ENCODE peak calls at places on chromosomes 11 and 22, in eight cellular contexts. Z is activated CD4-positive, alpha-beta T cell treated with anti-CD3 and anti-CD28 coated beads, Interleukin-2, amount 50 U/mL, for 1 hour; L is stimulated activated CD4-positive, alpha-beta T cell treated with anti-CD3 and anti-CD28 coated beads, Interleukin-4, amount 100 ng/mL, for 24 hours; N is A172; Y is activated gamma-delta T cell treated with anti-CD3 and anti-CD28 coated beads, Interleukin-2, amount 50 U/mL, for 16 hours; T is NCI-H1105 treated with DMSO at 0.1 percent for 48 hours; G is uterus; B is NCI-H1092. M is an unnamed sample.

GRCh38 chr11:129278586-129279319 is 86.6 kb upstream of the ARHGAP32 start:
- DNase-seq in Y (no peak), T (peak; percentile 37), N (no peak), G (peak; percentile 24), B (no peak), L (no peak), Z (peak; percentile 1), M (peak; percentile 18)

GRCh38 chr11:63804259-63804658 is 9.0 kb upstream of the SPINDOC start:
- DNase-seq in L (no peak), G (no peak), B (no peak), T (no peak), N (no peak), Z (no peak), Y (no peak), M (no peak)

GRCh38 chr22:43563571-43563970 is 151.8 kb downstream of the MPPED1 start:
- DNase-seq in Y (no peak), L (no peak), B (no peak), G (no peak), N (no peak), T (no peak), Z (no peak), M (no peak)

GRCh38 chr11:124915541-124916369 is 3.3 kb upstream of the HEPN1 start:
- DNase-seq in B (no peak), N (peak; percentile 40), G (no peak), Z (no peak), T (no peak), L (no peak), Y (no peak), M (no peak)

GRCh38 chr11:121841487-121842167 is 274.4 kb downstream of the BLID start:
- DNase-seq in L (no peak), N (no peak), Z (no peak), B (no peak), T (peak; percentile 25), G (no peak), Y (no peak), M (no peak)

GRCh38 chr22:49532831-49533802 is 294.6 kb downstream of the BRD1 start:
- DNase-seq in Z (no peak), L (no peak), B (no peak), T (peak; percentile 56), G (no peak), N (no peak), Y (no peak), M (no peak)

GRCh38 chr11:68295271-68295670 is 17.1 kb upstream of the LRP5 start:
- DNase-seq in G (no peak), L (no peak), Y (no peak), Z (no peak), B (no peak), T (no peak), N (no peak), M (no peak)

GRCh38 chr11:65059959-65060824 is 1.8 kb upstream of the NAALADL1 start:
- DNase-seq in N (no peak), B (no peak), Y (no peak), G (no peak), T (no peak), L (no peak), Z (no peak), M (no peak)

GRCh38 chr22:44807915-44808690 is 55.7 kb downstream of the ARHGAP8 start:
- DNase-seq in L (no peak), G (no peak), N (no peak), B (no peak), Y (no peak), T (no peak), Z (no peak), M (no peak)

GRCh38 chr22:35348026-35348590 is 32.8 kb upstream of the HMOX1 start:
- DNase-seq in Y (no peak), Z (no peak), T (no peak), N (no peak), L (no peak), B (no peak), G (no peak), M (no peak)

GRCh38 chr11:88849368-88849767 is 216.4 kb downstream of the GRM5 start:
- DNase-seq in B (no peak), N (peak; percentile 4), L (no peak), G (no peak), Y (no peak), T (no peak), Z (no peak), M (no peak)

M was measured in T-helper 2 cell treated with Interferon-gamma antibody and Interleukin-4, amounts not matched to agents 5 μg/mL and 100 μg/mL, for 36 hours.